ENCODE peak calls at places on chromosomes 12 and 14, in seven cellular contexts. C is A549, M is stomach, Q is tibial nerve, B is right lobe of liver, A is uterus, W is astrocyte. N is an unnamed sample. For H3K4me1, the result is how much of the 10 kb centered on the place peaks cover.

GRCh38 chr14:99229654-99230215 is 42.3 kb downstream of the BCL11B start:
- DNase-seq in A (no peak), Q (no peak), C (no peak), B (no peak), W (peak), M (no peak), N (no peak)

GRCh38 chr12:120290541-120291312 is 976 bp downstream of the RNU4-2 start:
- DNase-seq in A (peak), W (peak), M (peak), C (peak), Q (no peak), B (no peak), N (peak)

GRCh38 chr14:101048766-101049165 is 145.2 kb upstream of the RTL1 start:
- DNase-seq in A (no peak), M (no peak), W (no peak), C (no peak), Q (no peak), B (no peak), N (peak)

GRCh38 chr12:121114806-121115205 is 17.9 kb upstream of the P2RX7 start:
- DNase-seq in M (no peak), W (no peak), Q (no peak), B (no peak), C (no peak), A (no peak), N (no peak)

GRCh38 chr14:72621387-72622065 is 272.4 kb downstream of the DPF3 start:
- DNase-seq in B (no peak), W (no peak), A (no peak), C (no peak), M (no peak), Q (no peak), N (no peak)

GRCh38 chr12:110266980-110267620 is 13.9 kb upstream of the ATP2A2 start:
- DNase-seq in B (no peak), C (peak), Q (no peak), W (peak), A (peak), M (no peak), N (peak)

GRCh38 chr12:51886021-51886710 is 1.7 kb upstream of the ANKRD33 start:
- DNase-seq in Q (peak), W (peak), M (no peak), C (peak), A (peak), B (peak), N (peak)

GRCh38 chr14:84825481-84825880 is 704.5 kb upstream of the FLRT2 start:
- DNase-seq in M (no peak), Q (no peak), B (no peak), C (no peak), A (no peak), W (peak), N (no peak)

GRCh38 chr14:22882529-22883190 is 362 bp upstream of the REM2 start:
- DNase-seq in Q (no peak), B (no peak), W (peak), M (peak), A (peak), C (peak), N (no peak)

GRCh38 chr12:86914716-86915115 is 658.5 kb upstream of the MGAT4C start:
- DNase-seq in C (peak), A (no peak), M (no peak), Q (no peak), B (no peak), W (peak), N (no peak)

GRCh38 chr14:94769413-94770250 is at the start of gene GSC:
- DNase-seq in Q (no peak), A (no peak), W (peak), M (peak), B (no peak), C (peak), N (no peak)

GRCh38 chr12:89977356-89978185 is 268.9 kb upstream of the ATP2B1 start:
- DNase-seq in M (no peak), W (peak), Q (no peak), B (no peak), A (no peak), C (no peak), N (no peak)

GRCh38 chr12:495466-495865 is 35.7 kb downstream of the B4GALNT3 start:
- DNase-seq in Q (no peak), B (no peak), W (no peak), C (no peak), M (peak), A (no peak), N (no peak)

GRCh38 chr12:101634724-101635123 is 40.0 kb downstream of the MYBPC1 start:
- DNase-seq in C (no peak), A (no peak), W (no peak), B (no peak), M (no peak), Q (no peak), N (no peak)

GRCh38 chr14:65958664-65959562 is 527.3 kb upstream of the CCDC196 start:
- DNase-seq in C (peak), A (no peak), Q (no peak), M (no peak), B (no peak), W (peak), N (no peak)

GRCh38 chr12:113719911-113720591 is 246.1 kb downstream of the RBM19 start:
- DNase-seq in M (no peak), A (no peak), C (no peak), B (no peak), W (no peak), Q (no peak), N (no peak)

GRCh38 chr14:23478109-23478698 is 8.7 kb downstream of the NGDN start:
- DNase-seq in W (peak), M (peak), B (no peak), A (peak), C (peak), Q (peak), N (no peak)

GRCh38 chr14:57071639-57072038 is 197.1 kb downstream of the EXOC5 start:
- DNase-seq in C (no peak), M (no peak), W (no peak), A (no peak), B (no peak), Q (no peak), N (no peak)

GRCh38 chr14:39827901-39828655 is 395.8 kb upstream of the FBXO33 start:
- DNase-seq in B (no peak), A (no peak), M (no peak), W (no peak), Q (no peak), C (no peak), N (no peak)

GRCh38 chr14:56482306-56482705 is 97.3 kb upstream of the TMEM260 start:
- DNase-seq in C (peak), A (no peak), Q (no peak), B (no peak), W (no peak), M (no peak), N (no peak)

DNA sequence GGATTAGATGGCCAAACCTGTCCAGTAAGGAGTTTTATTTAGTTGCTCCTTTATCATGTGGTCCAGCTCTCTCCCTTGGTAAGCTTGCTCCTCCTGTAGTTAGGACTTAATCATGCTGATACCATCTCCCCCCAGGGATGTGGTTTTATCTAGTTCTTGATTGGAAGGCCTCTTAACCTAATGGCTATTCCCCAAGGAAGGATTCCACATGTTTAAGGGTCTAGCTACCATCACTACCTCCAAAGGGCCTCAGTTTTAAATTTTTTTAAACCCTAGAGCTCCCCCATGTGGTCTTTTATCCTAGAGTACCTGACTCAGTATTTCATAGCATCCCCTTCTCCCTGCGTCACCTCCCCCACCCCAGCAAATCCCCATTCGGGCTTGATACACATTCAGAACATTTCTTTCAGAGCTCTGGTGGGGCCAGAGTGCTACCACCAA is 22.5 kb downstream of the MAP3K12 start:
- DNase-seq in B (no peak), A (no peak), C (no peak), W (no peak), Q (no peak), M (no peak), N (no peak)
- H3K4me1 ChIP-seq in B (under half), A (under half), C (half or more), W (under half), Q (under half), M (under half), N (half or more)

DNA sequence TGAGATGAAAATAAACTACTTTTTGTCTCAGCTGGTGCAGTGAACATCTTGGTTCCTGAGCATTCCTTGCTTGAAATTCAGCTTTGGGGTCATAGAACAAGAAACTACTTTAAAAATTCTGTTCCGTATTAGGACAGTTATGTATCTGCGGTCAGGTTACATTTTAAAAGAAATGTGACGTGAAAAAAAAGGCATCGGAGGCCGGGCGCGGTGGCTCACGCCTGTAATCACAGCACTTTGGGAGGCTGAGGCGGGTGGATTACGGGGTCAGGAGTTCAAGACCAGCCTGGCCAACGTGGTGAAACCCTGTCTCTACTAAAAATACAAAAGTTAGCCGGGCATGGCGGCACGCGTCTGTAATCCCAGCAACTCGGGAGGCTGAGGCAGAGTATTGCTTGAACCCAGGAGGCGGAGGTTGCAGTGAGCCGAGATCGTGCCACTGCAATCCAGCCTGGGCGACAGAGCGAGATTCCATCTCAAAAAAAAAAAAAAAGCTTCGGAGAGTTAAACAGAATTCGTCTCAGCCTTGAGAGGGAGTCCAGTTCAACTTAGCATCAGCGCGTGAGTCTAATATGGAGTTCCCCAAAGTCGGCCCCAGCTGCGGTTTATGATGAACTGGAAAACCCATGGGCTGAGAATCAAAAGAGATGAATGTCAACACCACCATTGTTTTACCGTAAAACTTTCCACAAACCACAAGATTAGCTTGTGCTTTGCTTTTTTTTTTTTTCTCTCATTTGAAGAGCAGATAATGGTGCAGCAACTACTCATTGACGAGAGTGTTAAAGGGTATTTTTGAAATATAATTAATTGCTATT is 2.1 kb upstream of the SLC2A13 start:
- DNase-seq in M (no peak), W (no peak), Q (no peak), C (no peak), A (no peak), B (no peak), N (no peak)
- H3K4me3 ChIP-seq in M (peak), W (no peak), Q (no peak), C (no peak), A (peak), B (no peak), N (no peak)

GRCh38 chr12:46364777-46365580 is 7.6 kb downstream of the SLC38A2 start:
- DNase-seq in C (peak), M (peak), A (peak), Q (peak), W (peak), B (no peak), N (no peak)
- H3K4me1 ChIP-seq in C (half or more), M (half or more), A (under half), Q (under half), W (under half), B (under half), N (half or more)

GRCh38 chr14:87899228-87899627 is 93.8 kb downstream of the GALC start:
- DNase-seq in Q (no peak), W (no peak), C (no peak), B (no peak), M (no peak), A (no peak), N (no peak)

GRCh38 chr14:87901196-87901595 is 91.8 kb downstream of the GALC start:
- DNase-seq in A (no peak), W (peak), C (no peak), Q (no peak), M (no peak), B (no peak), N (no peak)

GRCh38 chr14:87898301-87898700 is 94.7 kb downstream of the GALC start:
- DNase-seq in M (no peak), B (no peak), C (no peak), W (no peak), Q (no peak), A (no peak), N (no peak)

GRCh38 chr14:87894920-87895319 is 98.1 kb downstream of the GALC start:
- DNase-seq in Q (no peak), B (no peak), A (no peak), C (no peak), W (no peak), M (no peak), N (no peak)

GRCh38 chr14:87896393-87897380 is 96.3 kb downstream of the GALC start:
- DNase-seq in B (no peak), A (no peak), M (no peak), Q (no peak), W (peak), C (peak), N (no peak)
- H3K4me3 ChIP-seq in B (no peak), A (no peak), M (no peak), Q (no peak), W (no peak), C (no peak), N (no peak)

DNA sequence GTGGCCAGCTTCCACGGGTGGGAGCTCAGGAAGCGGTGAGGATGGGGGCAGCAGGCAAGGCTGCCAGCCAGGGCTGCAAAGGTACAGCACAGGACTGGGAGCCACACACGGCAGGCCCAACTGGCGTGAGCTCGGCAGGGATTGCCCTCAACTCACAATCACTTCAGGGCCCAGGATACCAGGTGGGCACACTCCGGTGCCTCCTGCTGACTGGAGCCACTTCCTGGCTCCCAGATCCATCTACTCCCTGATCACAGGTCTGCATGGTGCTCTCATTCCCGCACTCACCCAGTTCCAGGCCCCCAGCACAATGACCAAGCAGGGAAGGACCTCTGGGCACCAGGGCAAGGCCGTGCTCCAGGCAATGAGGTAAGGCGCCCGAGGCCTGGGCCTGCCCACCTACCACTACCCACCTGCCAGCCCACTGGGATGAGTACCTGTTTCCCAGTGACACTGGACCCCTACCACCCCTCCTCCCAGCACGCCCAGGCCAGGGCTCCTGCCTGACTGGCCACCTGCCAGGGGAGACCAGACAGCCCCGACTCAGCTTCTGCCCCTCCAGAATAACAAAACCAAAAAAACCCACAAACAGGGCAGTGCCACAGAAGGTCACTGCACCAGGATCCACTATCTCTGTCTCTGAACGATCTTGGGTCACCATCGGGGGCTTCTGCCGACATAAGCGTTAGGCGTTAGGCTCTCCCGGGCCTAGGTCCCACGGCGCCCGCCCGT is 1.8 kb downstream of the JAG2 start:
- DNase-seq in A (no peak), C (no peak), W (no peak), B (no peak), Q (no peak), M (no peak), N (no peak)
- H3K4me1 ChIP-seq in A (under half), C (under half), W (under half), B (under half), Q (under half), M (under half), N (under half)

GRCh38 chr12:131959641-131960589 is 10.2 kb downstream of the EP400 start:
- DNase-seq in A (no peak), W (no peak), Q (no peak), B (no peak), C (no peak), M (no peak), N (no peak)
- H3K4me3 ChIP-seq in A (no peak), W (no peak), Q (no peak), B (no peak), C (no peak), M (no peak), N (no peak)